ENCODE peak calls at places on chromosomes 7 and 10, in seven cellular contexts. E is HepG2, S is IMR-90, F is A549, L is K562, R is GM12878, C is H1. H is an unnamed sample.

GRCh38 chr10:52577047-52577446 is 195.5 kb downstream of the MBL2 start:
- DNase-seq in E (no peak), S (no peak), F (no peak), L (no peak), R (no peak), C (no peak), H (no peak)

GRCh38 chr7:5349437-5350173 is 66.9 kb downstream of the SLC29A4 start:
- DNase-seq in E (no peak), S (no peak), F (no peak), L (no peak), R (no peak), C (no peak), H (peak; percentile 38)

GRCh38 chr10:125881192-125881591 is at the start of gene DHX32:
- DNase-seq in E (no peak), S (no peak), F (no peak), L (no peak), R (no peak), C (no peak), H (no peak)

GRCh38 chr10:109968954-109969644 is 38.7 kb upstream of the ADD3 start:
- DNase-seq in E (no peak), S (no peak), F (no peak), L (no peak), R (no peak), C (no peak), H (no peak)

GRCh38 chr7:36135700-36136099 is 17.4 kb upstream of the EEPD1 start:
- DNase-seq in E (no peak), S (no peak), F (no peak), L (no peak), R (no peak), C (no peak), H (no peak)

GRCh38 chr7:29336851-29337627 is 142.5 kb downstream of the CHN2 start:
- DNase-seq in E (peak; percentile 94), S (no peak), F (no peak), L (no peak), R (no peak), C (no peak), H (no peak)

GRCh38 chr7:27345964-27346363 is 103.4 kb downstream of the EVX1 start:
- DNase-seq in E (no peak), S (no peak), F (peak; percentile 24), L (no peak), R (no peak), C (no peak), H (no peak)

GRCh38 chr7:13151982-13152381 is 464.5 kb downstream of the ARL4A start:
- DNase-seq in E (no peak), S (no peak), F (no peak), L (peak; percentile 23), R (no peak), C (no peak), H (no peak)

GRCh38 chr7:28065721-28066285 is 114.8 kb downstream of the JAZF1 start:
- DNase-seq in E (no peak), S (no peak), F (no peak), L (no peak), R (no peak), C (no peak), H (no peak)

GRCh38 chr7:3649678-3650445 is 348.8 kb downstream of the SDK1 start:
- DNase-seq in E (no peak), S (peak; percentile 21), F (no peak), L (no peak), R (no peak), C (no peak), H (no peak)

GRCh38 chr7:140533394-140533872 is 54.1 kb upstream of the MKRN1 start:
- DNase-seq in E (peak; percentile 76), S (peak; percentile 29), F (no peak), L (peak; percentile 55), R (no peak), C (no peak), H (no peak)

GRCh38 chr10:6416892-6417512 is 163.1 kb downstream of the PRKCQ start:
- DNase-seq in E (peak; percentile 35), S (peak; percentile 57), F (peak; percentile 75), L (peak; percentile 69), R (no peak), C (no peak), H (peak; percentile 44)

GRCh38 chr7:95725170-95725569 is 47.2 kb upstream of the DYNC1I1 start:
- DNase-seq in E (no peak), S (no peak), F (peak; percentile 5), L (no peak), R (no peak), C (no peak), H (no peak)

GRCh38 chr10:43692051-43692825 is 43.6 kb upstream of the ZNF32 start:
- DNase-seq in E (no peak), S (peak; percentile 28), F (no peak), L (no peak), R (no peak), C (no peak), H (no peak)

GRCh38 chr7:24401628-24402593 is 117.9 kb downstream of the NPY start:
- DNase-seq in E (peak; percentile 31), S (peak; percentile 40), F (peak; percentile 30), L (peak; percentile 12), R (no peak), C (no peak), H (peak; percentile 30)

GRCh38 chr10:125016611-125017202 is 74.8 kb downstream of the ZRANB1 start:
- DNase-seq in E (no peak), S (no peak), F (no peak), L (no peak), R (no peak), C (no peak), H (no peak)

GRCh38 chr10:83917519-83918506 is 221.5 kb upstream of the GHITM start:
- DNase-seq in E (peak; percentile 12), S (no peak), F (peak; percentile 26), L (peak; percentile 39), R (peak; percentile 32), C (no peak), H (no peak)

GRCh38 chr10:5835446-5836095 is 22.3 kb upstream of the GDI2 start:
- DNase-seq in E (no peak), S (no peak), F (no peak), L (peak; percentile 37), R (no peak), C (no peak), H (no peak)

GRCh38 chr10:104622598-104623209 is 18.4 kb upstream of the SORCS3 start:
- DNase-seq in E (peak; percentile 16), S (no peak), F (peak; percentile 45), L (peak; percentile 14), R (no peak), C (peak; percentile 60), H (peak; percentile 62)

GRCh38 chr7:47480576-47481538 is 101.1 kb downstream of the TNS3 start:
- DNase-seq in E (no peak), S (no peak), F (no peak), L (no peak), R (peak; percentile 31), C (no peak), H (no peak)

GRCh38 chr7:47479821-47480575 is 101.9 kb downstream of the TNS3 start:
- DNase-seq in E (no peak), S (no peak), F (no peak), L (no peak), R (no peak), C (no peak), H (no peak)

GRCh38 chr7:47481656-47482012 is 100.3 kb downstream of the TNS3 start:
- DNase-seq in E (no peak), S (no peak), F (no peak), L (no peak), R (no peak), C (no peak), H (no peak)

GRCh38 chr7:47483604-47484273 is 98.2 kb downstream of the TNS3 start:
- DNase-seq in E (peak; percentile 36), S (peak; percentile 38), F (no peak), L (no peak), R (no peak), C (no peak), H (peak; percentile 63)

DNA sequence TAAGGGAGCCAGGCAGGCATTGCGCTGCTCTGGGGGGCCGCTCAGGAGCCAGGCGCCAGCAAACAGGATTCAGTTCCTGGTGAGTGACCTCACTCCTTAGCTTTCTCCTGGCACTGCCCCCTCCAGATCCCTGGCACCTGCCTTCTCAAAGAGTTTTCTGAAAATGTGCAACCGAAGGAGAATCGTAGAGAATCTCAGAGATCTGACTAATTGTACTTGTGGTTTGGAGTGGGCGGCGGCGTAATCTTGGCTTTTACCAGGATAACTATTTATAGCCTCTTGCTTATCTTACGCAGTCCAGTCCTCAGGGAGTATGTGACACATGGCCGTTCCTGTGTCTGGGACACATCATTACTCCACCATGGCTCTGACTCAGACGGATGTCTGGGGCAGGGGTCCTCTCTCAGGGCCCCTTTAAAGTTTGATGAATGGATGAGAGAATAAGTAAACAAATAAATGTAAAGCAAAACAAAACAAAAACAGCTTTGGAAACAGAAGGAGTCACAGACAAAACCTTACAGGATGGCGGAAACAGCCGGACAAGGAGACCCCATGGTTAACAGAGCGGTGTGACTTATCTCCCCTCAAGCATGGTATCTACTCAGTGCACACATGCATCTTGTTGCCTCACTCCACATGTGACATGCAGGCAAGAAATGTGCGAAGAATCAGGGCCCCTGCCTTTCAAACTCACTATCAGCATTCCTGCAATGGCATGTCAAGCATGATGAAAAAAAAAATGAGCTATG is 99.7 kb downstream of the TNS3 start:
- DNase-seq in E (no peak), S (peak; percentile 98), F (no peak), L (peak; percentile 69), R (no peak), C (no peak), H (peak; percentile 81)
- TF ChIP-seq RFX5 in E (no peak), S (no peak), F (no peak), L (no peak), R (no peak), C (no peak), H (no peak)

DNA sequence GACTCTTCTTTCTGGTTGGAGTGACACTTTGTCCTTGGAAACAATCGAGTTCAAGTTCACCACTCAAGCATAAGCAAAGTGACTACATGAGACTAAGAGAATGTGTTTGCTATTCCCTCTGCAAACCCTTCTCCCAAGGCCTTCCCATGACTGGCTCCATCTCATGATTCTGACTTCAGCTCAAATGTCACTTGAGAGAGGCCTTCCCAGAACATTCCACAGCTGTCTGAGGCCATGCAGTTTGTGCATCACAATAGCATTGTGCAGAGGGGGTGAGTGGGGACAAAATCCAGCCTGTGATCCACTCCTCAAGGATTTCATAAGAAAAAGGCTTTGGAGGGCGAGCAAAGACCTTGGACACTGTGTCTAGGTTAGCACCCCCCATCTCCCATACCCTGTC is 6.9 kb upstream of the LRMDA start:
- DNase-seq in E (no peak), S (no peak), F (no peak), L (no peak), R (no peak), C (no peak), H (no peak)
- TF ChIP-seq RFX5 in E (no peak), S (no peak), F (no peak), L (no peak), R (no peak), C (no peak), H (no peak)

GRCh38 chr7:116138202-116138801 is 72.0 kb upstream of the TES start:
- DNase-seq in E (peak; percentile 52), S (peak; percentile 83), F (peak; percentile 72), L (peak; percentile 70), R (no peak), C (no peak), H (peak; percentile 44)
- TF ChIP-seq RFX5 in E (no peak), S (no peak), F (no peak), L (no peak), R (no peak), C (no peak), H (no peak)

DNA sequence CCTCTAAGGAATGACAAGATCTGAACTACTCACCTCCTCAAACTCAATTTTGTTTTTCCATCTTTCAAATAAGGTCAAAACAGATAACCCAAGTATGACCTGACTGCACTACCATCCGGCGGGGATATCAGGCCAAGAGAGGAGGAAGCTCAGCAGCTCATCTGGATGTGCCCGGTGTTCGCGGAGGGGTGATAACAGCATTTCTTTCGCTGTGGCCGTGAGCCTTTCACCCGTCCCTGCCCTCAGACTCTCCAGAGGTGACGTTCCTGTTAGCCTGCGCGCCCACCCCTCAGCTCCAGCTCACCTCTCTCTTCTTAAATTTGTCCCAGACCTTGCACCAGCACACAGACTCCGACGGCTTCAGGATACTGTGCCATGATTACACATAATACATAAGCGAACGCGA is 526 bp downstream of the ZNF248 start:
- DNase-seq in E (no peak), S (no peak), F (peak; percentile 13), L (peak; percentile 76), R (no peak), C (no peak), H (peak; percentile 41)
- TF ChIP-seq RFX5 in E (no peak), S (no peak), F (no peak), L (no peak), R (no peak), C (no peak), H (no peak)

H was measured in SK-N-SH.